ENCODE peak calls at places on chromosomes 4 and X, in ten cellular contexts. Z is SK-N-DZ; Q is stimulated activated CD8-positive, alpha-beta memory T cell treated with anti-CD3 and anti-CD28 coated beads, Interleukin-7, amount 100 ng/mL, for 1 hour; T is type B pancreatic cell; W is GM23248; A is activated naive CD8-positive, alpha-beta T cell treated with anti-CD3 and anti-CD28 coated beads for 36 hours; D is NCI-H1092 treated with DMSO at 0.1 percent for 48 hours; F is activated CD4-positive, alpha-beta T cell treated with anti-CD3 and anti-CD28 coated beads for 24 hours; I is NCI-H2171; G is H7. E is an unnamed sample.

GRCh38 chr4:180028682-180029081 is 2214.5 kb upstream of the TENM3 start:
- DNase-seq in Z (peak; percentile 20), Q (no peak), T (no peak), W (no peak), A (peak; percentile 10), D (no peak), F (no peak), I (peak; percentile 0), G (no peak), E (no peak)

GRCh38 chrX:151393514-151393913 is 3.5 kb upstream of the VMA21 start:
- DNase-seq in Z (no peak), Q (no peak), T (no peak), W (no peak), A (peak; percentile 59), D (no peak), F (no peak), I (no peak), G (peak; percentile 56), E (peak; percentile 66)

GRCh38 chr4:136526517-136526916 is 1005.8 kb downstream of the PCDH18 start:
- DNase-seq in Z (no peak), Q (no peak), T (no peak), W (no peak), A (no peak), D (no peak), F (no peak), I (no peak), G (no peak), E (no peak)

GRCh38 chr4:1039493-1040343 is 28.3 kb downstream of the FGFRL1 start:
- DNase-seq in Z (no peak), Q (no peak), T (no peak), W (peak; percentile 78), A (no peak), D (no peak), F (no peak), I (no peak), G (peak; percentile 91), E (no peak)

GRCh38 chr4:158314756-158315487 is 104.6 kb downstream of the TMEM144 start:
- DNase-seq in Z (no peak), Q (no peak), T (no peak), W (peak; percentile 98), A (no peak), D (no peak), F (no peak), I (no peak), G (no peak), E (no peak)

GRCh38 chrX:153395613-153396319 is 5.4 kb downstream of the PNMA6E start:
- DNase-seq in Z (no peak), Q (no peak), T (no peak), W (no peak), A (no peak), D (no peak), F (no peak), I (no peak), G (peak; percentile 24), E (no peak)

GRCh38 chrX:130884627-130885026 is 18.4 kb downstream of the ENOX2 start:
- DNase-seq in Z (no peak), Q (no peak), T (no peak), W (no peak), A (no peak), D (no peak), F (no peak), I (no peak), G (no peak), E (no peak)

GRCh38 chr4:99389606-99390005 is 37.1 kb upstream of the ADH1C start:
- DNase-seq in Z (no peak), Q (no peak), T (no peak), W (peak; percentile 63), A (no peak), D (no peak), F (no peak), I (no peak), G (no peak), E (no peak)

GRCh38 chr4:147037089-147037488 is 91.4 kb upstream of the TTC29 start:
- DNase-seq in Z (no peak), Q (no peak), T (no peak), W (no peak), A (no peak), D (no peak), F (no peak), I (no peak), G (no peak), E (no peak)

GRCh38 chrX:122625821-122626220 is 558.3 kb upstream of the GRIA3 start:
- DNase-seq in Z (no peak), Q (no peak), T (no peak), W (peak; percentile 70), A (no peak), D (no peak), F (no peak), I (no peak), G (no peak), E (no peak)

GRCh38 chr4:93199492-93199891 is 629.1 kb upstream of the ATOH1 start:
- DNase-seq in Z (peak; percentile 52), Q (no peak), T (no peak), W (peak; percentile 53), A (no peak), D (peak; percentile 91), F (no peak), I (peak; percentile 59), G (peak; percentile 66), E (no peak)

GRCh38 chr4:5750052-5750950 is 39.3 kb downstream of the EVC start:
- DNase-seq in Z (no peak), Q (no peak), T (peak; percentile 20), W (peak; percentile 81), A (no peak), D (no peak), F (no peak), I (no peak), G (peak; percentile 9), E (no peak)

GRCh38 chr4:65653740-65654361 is 16.4 kb downstream of the EPHA5 start:
- DNase-seq in Z (no peak), Q (no peak), T (no peak), W (no peak), A (no peak), D (no peak), F (no peak), I (no peak), G (no peak), E (no peak)

GRCh38 chr4:114267976-114268375 is 288.5 kb upstream of the ARSJ start:
- DNase-seq in Z (no peak), Q (no peak), T (no peak), W (peak; percentile 26), A (no peak), D (no peak), F (no peak), I (no peak), G (no peak), E (no peak)

GRCh38 chr4:105978684-105979296 is 83.5 kb downstream of the NPNT start:
- DNase-seq in Z (no peak), Q (no peak), T (no peak), W (peak; percentile 85), A (no peak), D (no peak), F (no peak), I (no peak), G (no peak), E (no peak)

GRCh38 chrX:20061869-20062254 is 54.8 kb downstream of the MAP7D2 start:
- DNase-seq in Z (no peak), Q (no peak), T (no peak), W (peak; percentile 55), A (no peak), D (no peak), F (no peak), I (no peak), G (no peak), E (no peak)

GRCh38 chrX:69503228-69503834 is 795 bp upstream of the NALF2 start:
- DNase-seq in Z (peak; percentile 67), Q (no peak), T (no peak), W (no peak), A (no peak), D (peak; percentile 60), F (no peak), I (peak; percentile 57), G (no peak), E (no peak)

GRCh38 chrX:112818114-112819012 is 22.3 kb downstream of the AMOT start:
- DNase-seq in Z (peak; percentile 57), Q (no peak), T (no peak), W (no peak), A (no peak), D (no peak), F (no peak), I (no peak), G (no peak), E (no peak)

GRCh38 chr4:139902328-139903217 is 237.0 kb downstream of the MGST2 start:
- DNase-seq in Z (peak; percentile 27), Q (no peak), T (no peak), W (peak; percentile 61), A (no peak), D (peak; percentile 49), F (no peak), I (no peak), G (no peak), E (no peak)

GRCh38 chr4:15779336-15779735 is 1.2 kb downstream of the CD38 start:
- DNase-seq in Z (peak; percentile 29), Q (no peak), T (no peak), W (peak; percentile 74), A (no peak), D (no peak), F (no peak), I (no peak), G (peak; percentile 76), E (peak; percentile 53)

GRCh38 chr4:89134775-89135319 is 23.5 kb downstream of the TIGD2 start:
- DNase-seq in Z (no peak), Q (no peak), T (no peak), W (peak; percentile 90), A (no peak), D (no peak), F (no peak), I (no peak), G (no peak), E (no peak)

GRCh38 chrX:136627381-136627780 is 20.6 kb upstream of the CD40LG start:
- DNase-seq in Z (no peak), Q (no peak), T (no peak), W (no peak), A (peak; percentile 44), D (no peak), F (no peak), I (no peak), G (no peak), E (no peak)

GRCh38 chrX:37818031-37818430 is 29.3 kb downstream of the DYNLT3 start:
- DNase-seq in Z (no peak), Q (no peak), T (no peak), W (no peak), A (no peak), D (no peak), F (no peak), I (no peak), G (no peak), E (no peak)